ENCODE peak calls at places on chromosomes 4 and X, in seven cellular contexts. G is NCI-H1092; O is breast epithelium; F is NCI-H2029 treated with DMSO at 0.1 percent for 48 hours; Y is endothelial cell; E is GDM1; C is stimulated activated CD4-positive, alpha-beta T cell treated with anti-CD3 and anti-CD28 coated beads, Interleukin-15, amount 100 ng/mL, for 24 hours. T is an unnamed sample.

GRCh38 chrX:117305168-117305766 is 811.3 kb downstream of the KLHL13 start:
- DNase-seq in G (no peak), Y (no peak), F (no peak), C (no peak), O (no peak), E (no peak), T (no peak)

GRCh38 chrX:153608821-153609220 is 9.9 kb upstream of the CCNQ start:
- DNase-seq in O (no peak), Y (no peak), G (no peak), C (no peak), F (no peak), E (no peak), T (no peak)

GRCh38 chr4:167168611-167169010 is 65.7 kb downstream of the SPOCK3 start:
- DNase-seq in E (no peak), F (no peak), O (no peak), C (no peak), G (no peak), Y (no peak), T (no peak)

GRCh38 chrX:40880712-40881111 is 145.4 kb upstream of the MED14 start:
- DNase-seq in C (no peak), G (no peak), F (no peak), O (no peak), E (no peak), Y (no peak), T (no peak)

GRCh38 chr4:14877246-14878220 is 124.7 kb upstream of the CPEB2 start:
- DNase-seq in F (no peak), C (no peak), O (peak), Y (peak), G (no peak), E (peak), T (no peak)

GRCh38 chrX:108001218-108001814 is 19.1 kb upstream of the TEX13B start:
- DNase-seq in E (peak), F (peak), O (no peak), C (peak), G (peak), Y (no peak), T (no peak)

GRCh38 chr4:146342600-146343192 is 128.4 kb downstream of the REELD1 start:
- DNase-seq in O (no peak), G (no peak), F (no peak), E (no peak), C (peak), Y (peak), T (peak)

GRCh38 chr4:8922481-8922880 is 50.8 kb upstream of the HMX1 start:
- DNase-seq in G (no peak), F (no peak), Y (no peak), O (peak), E (no peak), C (no peak), T (no peak)

GRCh38 chr4:12145768-12146167 is 717.1 kb upstream of the HS3ST1 start:
- DNase-seq in Y (no peak), E (no peak), G (no peak), C (no peak), F (no peak), O (no peak), T (no peak)

GRCh38 chr4:189377576-189377975 is 563.1 kb upstream of the FRG1 start:
- DNase-seq in Y (no peak), O (no peak), G (no peak), C (no peak), E (no peak), F (no peak), T (no peak)

T was measured in testis.